ENCODE peak calls at places on chromosomes 13 and 19, in five cellular contexts. K is endodermal cell, V is OCI-LY7, H is astrocyte of the spinal cord, C is esophagus squamous epithelium. B is an unnamed sample.

GRCh38 chr13:53242015-53242414 is 213.4 kb downstream of the OLFM4 start:
- DNase-seq in V (no peak), C (no peak), H (no peak), K (no peak), B (no peak)

GRCh38 chr13:29125145-29125933 is 305.2 kb downstream of the MTUS2 start:
- DNase-seq in K (no peak), H (no peak), V (no peak), C (no peak), B (no peak)

GRCh38 chr19:15448778-15449619 is 757 bp downstream of the WIZ start:
- DNase-seq in V (peak; percentile 27), K (peak; percentile 65), C (no peak), H (no peak), B (no peak)

GRCh38 chr19:6017576-6017975 is 39.6 kb upstream of the RANBP3 start:
- DNase-seq in V (no peak), H (no peak), K (no peak), C (no peak), B (no peak)

GRCh38 chr13:29702912-29703351 is 107.4 kb upstream of the SLC7A1 start:
- DNase-seq in V (no peak), K (peak; percentile 79), H (peak; percentile 88), C (no peak), B (no peak)

GRCh38 chr19:35295792-35296462 is 4.0 kb downstream of the MAG start:
- DNase-seq in H (no peak), C (no peak), V (peak; percentile 92), K (peak; percentile 70), B (peak; percentile 26)

GRCh38 chr13:98158172-98158907 is 15.4 kb downstream of the FARP1 start:
- DNase-seq in K (no peak), C (no peak), H (no peak), V (no peak), B (no peak)

GRCh38 chr19:13071444-13072205 is 31.0 kb downstream of the LYL1 start:
- DNase-seq in V (no peak), C (no peak), H (no peak), K (no peak), B (no peak)

GRCh38 chr13:98416408-98416807 is 160.5 kb downstream of the STK24 start:
- DNase-seq in K (no peak), V (no peak), H (no peak), C (no peak), B (no peak)

GRCh38 chr13:96090240-96091101 is 564 bp downstream of the HS6ST3 start:
- DNase-seq in K (peak; percentile 78), V (no peak), C (no peak), H (peak; percentile 7), B (no peak)

GRCh38 chr19:49567722-49568454 is 12.5 kb downstream of the NOSIP start:
- DNase-seq in V (no peak), H (peak; percentile 15), C (no peak), K (no peak), B (peak; percentile 54)

GRCh38 chr19:1488282-1488601 is 1.9 kb downstream of the PCSK4 start:
- DNase-seq in V (no peak), K (no peak), H (no peak), C (no peak), B (no peak)

DNA sequence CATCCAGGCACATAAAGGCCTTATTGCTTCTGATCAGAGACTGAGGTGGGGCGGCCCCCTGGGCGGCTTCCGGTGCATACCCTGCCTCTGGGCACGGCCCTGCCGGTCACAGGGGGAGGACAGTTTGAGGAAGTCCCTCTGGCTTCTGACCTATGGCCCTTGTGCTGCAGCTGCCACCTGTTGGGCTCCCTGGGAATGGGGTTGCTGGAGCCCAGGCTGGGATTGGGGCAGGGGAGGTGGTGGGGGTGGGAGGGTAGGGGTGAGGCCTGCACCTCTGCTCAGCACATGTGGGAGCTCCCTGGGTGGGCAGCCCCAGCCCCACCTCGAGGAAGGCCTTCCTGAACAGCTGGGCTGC is 10.7 kb downstream of the ANO8 start:
- DNase-seq in H (no peak), V (no peak), K (peak; percentile 47), C (no peak), B (no peak)
- TF ChIP-seq CTCF in H (no peak), V (no peak), K (no peak), C (no peak), B (no peak)

GRCh38 chr19:4495471-4495870 is 22.8 kb downstream of the PLIN4 start:
- DNase-seq in H (no peak), C (no peak), V (peak; percentile 36), K (no peak), B (no peak)
- TF ChIP-seq CTCF in H (peak; percentile 9), C (peak; percentile 37), V (peak; percentile 70), K (peak; percentile 55), B (no peak)

GRCh38 chr19:38361633-38362075 is 12.7 kb upstream of the PSMD8 start:
- DNase-seq in V (peak; percentile 82), H (peak; percentile 70), C (peak; percentile 27), K (peak; percentile 99), B (no peak)
- TF ChIP-seq CTCF in V (peak; percentile 14), H (peak; percentile 14), C (peak; percentile 47), K (peak; percentile 55), B (no peak)

DNA sequence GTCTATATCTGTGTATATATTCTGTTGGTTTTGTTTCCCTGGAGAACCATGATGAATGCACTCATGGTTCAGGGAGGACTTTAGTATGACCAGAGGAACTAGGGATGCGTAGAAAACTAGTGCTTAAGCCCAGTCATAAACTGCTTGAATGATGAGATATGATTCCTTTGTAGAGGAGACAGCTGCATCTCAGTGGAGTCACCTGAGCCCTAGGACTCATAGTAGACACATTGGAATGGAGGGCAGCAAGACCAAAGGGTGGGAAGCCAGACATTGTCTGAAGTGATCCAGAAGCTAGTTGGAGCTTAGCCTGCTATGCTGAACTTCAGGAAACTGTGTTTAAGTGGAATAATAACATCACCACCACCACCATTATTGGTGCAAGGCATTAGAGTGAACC is 89.5 kb upstream of the SPATA13 start:
- DNase-seq in H (no peak), C (no peak), K (peak; percentile 5), V (no peak), B (no peak)
- TF ChIP-seq CTCF in H (no peak), C (no peak), K (no peak), V (no peak), B (no peak)

DNA sequence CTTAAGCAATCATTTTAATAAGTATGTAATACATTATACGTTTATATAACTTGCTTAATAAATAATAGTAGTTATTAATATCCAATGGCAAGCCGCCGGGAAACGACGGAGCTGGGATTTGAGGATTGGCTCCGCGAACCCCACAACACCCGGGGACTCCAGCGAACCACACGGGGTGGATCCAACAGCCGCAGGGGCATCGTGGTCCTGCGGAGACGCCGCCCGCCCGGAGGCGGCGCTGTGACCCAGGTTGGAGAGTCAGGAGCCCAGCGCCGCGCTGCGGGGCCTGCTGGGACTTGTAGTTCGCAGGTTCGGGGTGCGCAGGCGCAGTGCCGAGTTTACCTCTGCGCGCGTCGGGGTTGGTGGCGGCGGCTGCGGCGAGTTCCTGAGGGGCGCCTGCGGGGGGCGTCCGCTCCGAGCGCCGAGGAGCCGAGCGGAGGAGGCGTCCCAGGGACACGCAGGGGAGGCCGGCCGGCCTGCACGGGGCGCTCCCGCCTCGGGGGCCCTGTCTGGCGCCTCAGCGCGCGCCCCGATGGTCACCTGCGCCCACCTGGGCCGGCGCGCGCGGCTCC is at the start of gene ZNF554:
- DNase-seq in K (peak; percentile 99), H (peak; percentile 96), C (peak; percentile 77), V (peak; percentile 98), B (peak; percentile 97)
- TF ChIP-seq CTCF in K (peak; percentile 91), H (peak; percentile 96), C (peak; percentile 94), V (peak; percentile 89), B (peak; percentile 92)

DNA sequence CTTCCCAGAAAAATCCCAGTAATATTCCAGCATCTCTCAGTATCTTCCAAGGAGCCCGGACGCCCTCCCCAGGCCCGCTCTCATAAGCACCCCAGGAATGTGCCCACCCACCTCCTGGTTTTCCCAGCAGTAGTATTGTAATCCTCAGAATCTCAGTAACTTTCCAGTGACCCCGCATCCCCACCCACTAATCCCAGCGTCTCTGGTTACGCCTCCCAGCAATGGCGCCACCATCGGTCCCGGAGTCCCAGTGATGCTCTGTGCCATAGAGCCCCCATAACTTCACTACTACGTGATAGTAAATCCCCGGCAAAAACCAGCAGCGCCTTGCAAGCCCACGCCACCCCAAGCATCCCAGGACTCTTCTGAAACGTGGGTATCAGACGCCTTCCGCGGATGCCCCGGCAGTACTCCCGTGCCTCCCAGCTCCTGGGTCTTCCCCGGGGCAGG is 961 bp upstream of the PNPLA6 start:
- DNase-seq in H (peak; percentile 81), V (peak; percentile 63), K (peak; percentile 88), C (no peak), B (no peak)
- TF ChIP-seq CTCF in H (peak; percentile 29), V (peak; percentile 55), K (no peak), C (no peak), B (no peak)

DNA sequence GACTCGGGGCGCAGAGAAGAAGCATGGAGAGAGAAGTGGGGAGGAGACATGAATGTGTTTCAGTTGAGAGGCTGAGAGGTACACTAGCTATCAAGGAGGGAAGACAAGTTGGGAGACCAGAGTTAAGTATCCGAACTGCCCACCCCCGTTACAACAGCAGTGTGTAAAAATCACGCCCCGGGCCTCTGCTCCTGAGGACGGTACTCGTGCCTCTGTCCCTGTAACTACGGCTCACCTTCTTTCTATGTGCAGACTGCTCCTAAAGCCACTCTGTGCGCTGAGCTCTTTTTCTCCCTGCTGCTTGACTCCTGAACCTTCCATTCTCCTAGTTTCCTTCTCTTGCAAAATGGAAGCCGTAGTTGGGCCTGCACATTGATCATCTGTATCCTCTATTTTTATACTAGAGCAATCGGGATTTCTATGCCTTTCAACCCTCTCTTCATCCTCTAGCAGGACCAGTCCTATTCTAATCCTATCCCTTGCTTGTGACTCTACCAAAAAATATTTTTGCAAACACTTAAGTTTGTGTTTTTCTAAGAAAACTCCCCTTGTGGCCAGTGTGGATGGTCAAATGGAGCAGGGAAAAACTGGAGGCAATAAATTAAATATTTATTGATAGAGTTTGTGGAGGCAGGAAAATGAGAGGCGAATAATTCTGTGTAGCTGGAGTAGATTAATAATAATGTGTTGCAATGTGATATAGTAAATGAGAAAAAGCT is 569 bp downstream of the POLR1D start:
- DNase-seq in V (peak; percentile 40), H (peak; percentile 27), C (no peak), K (no peak), B (no peak)
- TF ChIP-seq CTCF in V (peak; percentile 56), H (peak; percentile 46), C (no peak), K (peak; percentile 56), B (no peak)

DNA sequence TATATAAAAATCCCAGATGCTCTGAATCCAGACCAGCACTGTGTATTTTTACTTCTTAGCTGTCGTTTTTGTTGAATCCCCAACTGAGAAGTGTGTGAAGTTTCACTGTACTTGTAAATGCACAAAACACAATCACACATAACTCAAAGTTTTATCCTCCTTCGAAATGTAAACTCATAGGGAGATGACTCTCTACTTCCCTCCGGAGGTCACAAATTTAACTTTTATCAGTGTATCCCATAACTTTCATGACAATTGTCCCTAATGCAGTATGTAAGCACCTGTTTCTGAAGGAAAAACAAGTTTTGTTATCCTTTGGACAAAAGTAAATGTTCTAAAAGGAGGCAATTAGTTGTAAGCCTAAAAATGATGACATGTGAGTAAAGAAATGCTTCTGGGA is 665.0 kb upstream of the SLITRK6 start:
- DNase-seq in K (no peak), V (no peak), C (no peak), H (peak; percentile 10), B (no peak)
- TF ChIP-seq CTCF in K (peak; percentile 69), V (peak; percentile 39), C (no peak), H (peak; percentile 43), B (no peak)

B was measured in natural killer cell.